ENCODE peak calls at places on chromosome 9, in five cellular contexts. J is transverse colon, C is Peyer's patch, Y is keratinocyte, Z is endodermal cell. K is an unnamed sample. For H3K4me1, the result is how much of the 10 kb centered on the place peaks cover.

GRCh38 chr9:134939836-134940235 is 22.1 kb upstream of the FCN1 start:
- DNase-seq in J (no peak), C (no peak), Y (no peak), Z (no peak), K (no peak)

GRCh38 chr9:6354072-6354686 is 26.0 kb downstream of the TPD52L3 start:
- DNase-seq in J (no peak), C (peak), Y (no peak), Z (peak), K (no peak)

GRCh38 chr9:71769175-71770165 is 1.2 kb upstream of the CEMIP2 start:
- DNase-seq in J (peak), C (peak), Y (no peak), Z (peak), K (peak)

GRCh38 chr9:114029311-114030170 is 48.6 kb downstream of the AMBP start:
- DNase-seq in J (no peak), C (no peak), Y (no peak), Z (peak), K (no peak)

GRCh38 chr9:3478549-3478953 is 47.2 kb downstream of the RFX3 start:
- DNase-seq in J (no peak), C (peak), Y (peak), Z (no peak), K (no peak)

GRCh38 chr9:34145165-34145564 is 18.7 kb upstream of the DCAF12 start:
- DNase-seq in J (no peak), C (no peak), Y (no peak), Z (peak), K (no peak)

GRCh38 chr9:126496781-126497667 is 116.7 kb upstream of the LMX1B start:
- DNase-seq in J (no peak), C (no peak), Y (no peak), Z (no peak), K (no peak)

GRCh38 chr9:129761901-129762359 is 9.1 kb upstream of the PTGES start:
- DNase-seq in J (no peak), C (no peak), Y (no peak), Z (peak), K (no peak)

GRCh38 chr9:87309236-87309635 is 188.4 kb upstream of the DAPK1 start:
- DNase-seq in J (no peak), C (no peak), Y (no peak), Z (no peak), K (no peak)

GRCh38 chr9:34576943-34577634 is 12.4 kb downstream of the CNTFR start:
- DNase-seq in J (no peak), C (no peak), Y (no peak), Z (peak), K (no peak)

GRCh38 chr9:126947529-126947928 is 32.9 kb downstream of the RALGPS1 start:
- DNase-seq in J (no peak), C (no peak), Y (no peak), Z (peak), K (no peak)

GRCh38 chr9:83070257-83070656 is 7.3 kb upstream of the RASEF start:
- DNase-seq in J (no peak), C (no peak), Y (no peak), Z (no peak), K (no peak)

GRCh38 chr9:4592886-4593285 is 69.2 kb upstream of the PLPP6 start:
- DNase-seq in J (no peak), C (no peak), Y (no peak), Z (no peak), K (no peak)

GRCh38 chr9:137516144-137516917 is 33.9 kb downstream of the PNPLA7 start:
- DNase-seq in J (no peak), C (no peak), Y (no peak), Z (no peak), K (no peak)

GRCh38 chr9:134396258-134396742 is 70.0 kb downstream of the RXRA start:
- DNase-seq in J (peak), C (peak), Y (no peak), Z (no peak), K (no peak)

GRCh38 chr9:134932171-134932570 is 14.5 kb upstream of the FCN1 start:
- DNase-seq in J (no peak), C (no peak), Y (no peak), Z (no peak), K (no peak)

GRCh38 chr9:114953917-114954316 is 23.5 kb upstream of the TNFSF8 start:
- DNase-seq in J (peak), C (no peak), Y (no peak), Z (no peak), K (no peak)

GRCh38 chr9:111008148-111009075 is 29.9 kb downstream of the LPAR1 start:
- DNase-seq in J (no peak), C (no peak), Y (no peak), Z (no peak), K (no peak)

GRCh38 chr9:98108540-98109031 is 10.4 kb downstream of the TRIM14 start:
- DNase-seq in J (no peak), C (peak), Y (no peak), Z (no peak), K (no peak)

GRCh38 chr9:87812375-87813118 is 70.1 kb upstream of the SPATA31E1 start:
- DNase-seq in J (no peak), C (no peak), Y (no peak), Z (peak), K (no peak)

GRCh38 chr9:134434896-134435506 is 108.7 kb downstream of the RXRA start:
- DNase-seq in J (peak), C (peak), Y (no peak), Z (no peak), K (peak)

GRCh38 chr9:4048441-4048840 is 251.4 kb downstream of the GLIS3 start:
- DNase-seq in J (no peak), C (no peak), Y (no peak), Z (no peak), K (no peak)

GRCh38 chr9:8489845-8490244 is 690.3 kb upstream of the DMAC1 start:
- DNase-seq in J (no peak), C (no peak), Y (no peak), Z (no peak), K (no peak)

GRCh38 chr9:132670816-132671371 is 630 bp downstream of the GTF3C4 start:
- DNase-seq in J (peak), C (peak), Y (no peak), Z (peak), K (peak)

GRCh38 chr9:801399-802071 is 40.0 kb upstream of the DMRT1 start:
- DNase-seq in J (no peak), C (no peak), Y (peak), Z (no peak), K (no peak)

GRCh38 chr9:125393426-125393825 is 131.8 kb downstream of the GAPVD1 start:
- DNase-seq in J (no peak), C (no peak), Y (peak), Z (no peak), K (no peak)

GRCh38 chr9:32942755-32943460 is 58.5 kb downstream of the APTX start:
- DNase-seq in J (no peak), C (no peak), Y (no peak), Z (no peak), K (no peak)

GRCh38 chr9:107226431-107226830 is 56.6 kb upstream of the RAD23B start:
- DNase-seq in J (no peak), C (no peak), Y (no peak), Z (no peak), K (no peak)

GRCh38 chr9:123020796-123021195 is 12.7 kb upstream of the GPR21 start:
- DNase-seq in J (no peak), C (no peak), Y (no peak), Z (no peak), K (no peak)

GRCh38 chr9:81619353-81620008 is 69.9 kb downstream of the TLE1 start:
- DNase-seq in J (no peak), C (no peak), Y (no peak), Z (no peak), K (no peak)

DNA sequence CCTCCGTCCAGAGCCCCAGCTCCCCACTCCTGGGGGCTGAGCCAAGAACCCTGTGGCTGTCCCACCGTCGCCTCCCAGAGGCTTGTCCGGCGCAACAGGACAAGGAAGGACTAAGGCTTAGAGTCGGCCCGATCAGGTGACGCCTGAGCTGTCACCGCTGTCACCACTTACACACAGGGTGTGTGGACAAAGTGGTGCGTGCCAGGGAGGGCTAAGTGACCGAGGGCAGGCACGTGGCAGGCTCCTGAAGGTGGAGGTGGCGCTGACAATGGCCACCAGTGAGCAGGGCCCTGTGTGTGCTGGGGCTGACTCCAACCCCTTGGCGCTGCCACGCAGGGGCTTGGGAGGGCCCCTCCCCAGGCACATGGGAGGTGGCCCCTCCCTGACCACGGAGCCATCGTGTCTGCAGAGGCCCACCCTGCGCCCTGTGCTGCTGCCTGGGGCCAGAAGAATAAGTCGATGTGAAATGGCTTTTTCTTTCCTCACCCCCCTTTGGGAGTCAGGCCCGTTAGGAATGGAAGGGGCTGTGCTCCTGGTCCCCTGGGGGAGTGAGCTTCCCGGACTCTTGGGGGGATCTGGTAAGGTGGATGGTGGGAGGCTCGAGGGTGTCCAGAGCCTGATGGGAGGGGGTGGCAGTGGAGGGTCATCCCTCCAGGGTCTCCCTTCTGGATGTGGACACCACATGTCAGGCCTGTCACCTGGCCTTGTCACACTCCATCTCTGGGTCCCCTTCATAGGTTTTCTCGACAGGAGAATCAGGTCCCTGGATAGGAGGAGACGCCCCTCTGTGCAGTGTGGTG is 2.6 kb upstream of the GPSM1 start:
- DNase-seq in J (no peak), C (no peak), Y (no peak), Z (peak), K (peak)
- H3K4me1 ChIP-seq in J (under half), C (under half), Y (under half), Z (under half), K (under half)

GRCh38 chr9:7360513-7360912 is 439.1 kb downstream of the DMAC1 start:
- DNase-seq in J (no peak), C (no peak), Y (no peak), Z (peak), K (no peak)
- TF ChIP-seq CTCF in J (no peak), C (no peak), Y (peak), Z (peak), K (no peak)

GRCh38 chr9:121728916-121729315 is 77.5 kb downstream of the DAB2IP start:
- DNase-seq in J (no peak), C (no peak), Y (no peak), Z (no peak), K (no peak)

GRCh38 chr9:121731919-121732318 is 80.5 kb downstream of the DAB2IP start:
- DNase-seq in J (peak), C (no peak), Y (no peak), Z (no peak), K (no peak)

GRCh38 chr9:121730188-121730587 is 78.8 kb downstream of the DAB2IP start:
- DNase-seq in J (no peak), C (no peak), Y (no peak), Z (no peak), K (no peak)

GRCh38 chr9:121731090-121731489 is 79.7 kb downstream of the DAB2IP start:
- DNase-seq in J (no peak), C (no peak), Y (no peak), Z (no peak), K (no peak)

DNA sequence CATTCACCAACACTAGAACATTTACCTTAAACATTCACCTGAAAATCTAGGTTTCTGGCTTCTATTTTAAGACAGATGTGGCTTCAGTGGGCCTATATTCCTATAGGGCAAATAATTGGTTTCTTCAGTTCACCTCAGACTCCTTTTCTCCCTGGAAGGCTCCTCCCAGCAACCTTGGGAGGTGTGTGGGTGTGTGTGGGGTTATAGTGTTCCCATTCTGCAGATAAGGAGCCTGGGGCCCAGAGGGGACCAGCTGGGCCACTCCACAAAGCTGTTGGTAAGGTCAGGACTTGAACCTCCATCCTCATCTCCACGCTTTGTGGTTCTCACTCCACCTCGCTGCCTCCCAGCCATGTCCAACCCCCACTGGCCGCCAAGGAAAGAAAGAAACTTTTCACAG is 78.3 kb downstream of the DAB2IP start:
- DNase-seq in J (no peak), C (no peak), Y (no peak), Z (no peak), K (no peak)
- H3K4me1 ChIP-seq in J (half or more), C (under half), Y (under half), Z (under half), K (half or more)

GRCh38 chr9:15469406-15469805 is 41.4 kb downstream of the PSIP1 start:
- DNase-seq in J (no peak), C (no peak), Y (no peak), Z (no peak), K (no peak)
- TF ChIP-seq CTCF in J (no peak), C (no peak), Y (no peak), Z (peak), K (no peak)

GRCh38 chr9:14213504-14213903 is 100.4 kb downstream of the NFIB start:
- DNase-seq in J (no peak), C (no peak), Y (no peak), Z (no peak), K (no peak)
- H3K4me1 ChIP-seq in J (half or more), C (under half), Y (half or more), Z (under half), K (under half)

GRCh38 chr9:95810814-95811213 is 64.7 kb upstream of the ERCC6L2 start:
- DNase-seq in J (no peak), C (no peak), Y (no peak), Z (no peak), K (no peak)

GRCh38 chr9:95808001-95808400 is 67.5 kb upstream of the ERCC6L2 start:
- DNase-seq in J (no peak), C (no peak), Y (no peak), Z (no peak), K (no peak)

GRCh38 chr9:95809686-95810085 is 65.8 kb upstream of the ERCC6L2 start:
- DNase-seq in J (no peak), C (no peak), Y (no peak), Z (no peak), K (no peak)

GRCh38 chr9:95807326-95807947 is 68.1 kb upstream of the ERCC6L2 start:
- DNase-seq in J (no peak), C (no peak), Y (no peak), Z (no peak), K (no peak)

DNA sequence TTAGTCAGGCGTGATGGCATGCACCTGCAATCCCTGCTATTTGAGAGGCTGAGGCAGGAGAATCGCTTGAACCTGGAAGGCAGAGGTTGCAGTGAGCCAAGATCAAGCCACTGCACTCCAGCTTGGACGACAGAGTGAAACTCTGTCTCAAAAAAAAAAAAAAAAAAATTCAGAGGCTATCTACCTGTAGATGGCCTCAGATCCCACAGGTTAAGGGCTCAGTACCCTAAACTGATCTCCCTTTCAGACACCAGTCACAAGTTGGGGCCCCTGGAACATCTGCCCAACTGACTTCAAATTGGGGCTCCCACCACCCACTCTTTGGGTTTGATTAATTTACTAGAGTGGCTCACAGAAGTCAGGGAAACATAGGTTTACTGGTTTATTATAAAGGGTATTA is 65.4 kb upstream of the ERCC6L2 start:
- DNase-seq in J (no peak), C (no peak), Y (no peak), Z (no peak), K (no peak)
- TF ChIP-seq CTCF in J (no peak), C (no peak), Y (no peak), Z (peak), K (no peak)

GRCh38 chr9:14320272-14321245 is 6.6 kb upstream of the NFIB start:
- DNase-seq in J (peak), C (no peak), Y (no peak), Z (no peak), K (no peak)

GRCh38 chr9:14323969-14324366 is 10.0 kb upstream of the NFIB start:
- DNase-seq in J (no peak), C (no peak), Y (no peak), Z (no peak), K (no peak)

GRCh38 chr9:14321517-14322125 is 7.7 kb upstream of the NFIB start:
- DNase-seq in J (no peak), C (no peak), Y (no peak), Z (no peak), K (no peak)

GRCh38 chr9:14322211-14323082 is 8.5 kb upstream of the NFIB start:
- DNase-seq in J (peak), C (peak), Y (no peak), Z (peak), K (peak)

GRCh38 chr9:14323083-14323968 is 9.4 kb upstream of the NFIB start:
- DNase-seq in J (no peak), C (no peak), Y (no peak), Z (no peak), K (no peak)
- H3K4me1 ChIP-seq in J (under half), C (under half), Y (under half), Z (under half), K (under half)

GRCh38 chr9:92236915-92237314 is 56.6 kb downstream of the IARS1 start:
- DNase-seq in J (no peak), C (no peak), Y (no peak), Z (no peak), K (no peak)

GRCh38 chr9:92245005-92245797 is 48.3 kb downstream of the IARS1 start:
- DNase-seq in J (no peak), C (no peak), Y (no peak), Z (no peak), K (no peak)

GRCh38 chr9:92242779-92243136 is 50.7 kb downstream of the IARS1 start:
- DNase-seq in J (no peak), C (no peak), Y (no peak), Z (no peak), K (no peak)

GRCh38 chr9:92247296-92247695 is 46.2 kb downstream of the IARS1 start:
- DNase-seq in J (no peak), C (no peak), Y (no peak), Z (no peak), K (no peak)

GRCh38 chr9:92242115-92242778 is 51.2 kb downstream of the IARS1 start:
- DNase-seq in J (no peak), C (no peak), Y (no peak), Z (peak), K (no peak)
- TF ChIP-seq CTCF in J (no peak), C (no peak), Y (peak), Z (peak), K (peak)

GRCh38 chr9:22060831-22061383 is 51.8 kb upstream of the CDKN2B start:
- DNase-seq in J (no peak), C (no peak), Y (no peak), Z (no peak), K (no peak)
- H3K4me1 ChIP-seq in J (under half), C (under half), Y (under half), Z (under half), K (under half)

DNA sequence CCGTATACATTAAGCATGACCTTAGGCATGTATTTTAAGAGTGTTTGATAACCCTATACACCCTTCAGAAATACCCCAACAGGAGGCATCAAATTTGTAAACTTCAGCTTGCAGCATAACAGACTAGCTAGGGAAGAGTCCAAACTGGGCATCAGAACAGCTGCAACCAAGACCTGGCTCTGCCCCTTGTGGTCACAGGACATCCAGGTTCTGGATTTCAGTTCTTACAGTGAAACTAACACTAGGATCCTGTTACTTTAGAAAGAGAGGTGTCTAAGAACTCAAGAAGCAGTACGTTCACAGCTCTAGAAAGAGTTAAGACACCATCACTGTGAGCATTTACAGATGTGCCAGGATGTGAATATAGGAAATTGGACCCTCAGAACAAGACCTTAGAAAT is 229.8 kb downstream of the BNC2 start:
- DNase-seq in J (no peak), C (no peak), Y (no peak), Z (peak), K (no peak)
- TF ChIP-seq CTCF in J (no peak), C (no peak), Y (no peak), Z (peak), K (no peak)